ENCODE peak calls at places on chromosomes 12 and 14, in seven cellular contexts. X is neuronal stem cell, U is IMR-90, Y is fibroblast of lung, K is K562, H is endothelial cell of umbilical vein, E is HCT116. M is an unnamed sample.

GRCh38 chr14:104439625-104440024 is 139.9 kb upstream of the C14orf180 start:
- DNase-seq in X (no peak), U (no peak), Y (no peak), K (no peak), H (no peak), E (no peak), M (no peak)

GRCh38 chr14:60722836-60723217 is 1.3 kb downstream of the SIX4 start:
- DNase-seq in X (peak; percentile 50), U (peak; percentile 11), Y (peak; percentile 33), K (peak; percentile 41), H (peak; percentile 54), E (no peak), M (peak; percentile 54)

GRCh38 chr12:29508949-29509348 is 11.5 kb upstream of the OVCH1 start:
- DNase-seq in X (no peak), U (no peak), Y (no peak), K (no peak), H (no peak), E (no peak), M (no peak)

GRCh38 chr12:77720258-77720657 is 110.4 kb upstream of the NAV3 start:
- DNase-seq in X (no peak), U (no peak), Y (no peak), K (no peak), H (no peak), E (no peak), M (peak; percentile 22)

GRCh38 chr14:53450871-53451270 is 297.7 kb upstream of the DDHD1 start:
- DNase-seq in X (no peak), U (no peak), Y (peak; percentile 47), K (no peak), H (peak; percentile 42), E (no peak), M (peak; percentile 75)

GRCh38 chr12:86044396-86044795 is 170.3 kb downstream of the NTS start:
- DNase-seq in X (no peak), U (no peak), Y (no peak), K (no peak), H (no peak), E (no peak), M (no peak)

GRCh38 chr14:76647699-76648298 is 113.5 kb upstream of the VASH1 start:
- DNase-seq in X (peak; percentile 30), U (peak; percentile 59), Y (peak; percentile 40), K (peak; percentile 54), H (peak; percentile 47), E (peak; percentile 48), M (peak; percentile 81)

GRCh38 chr12:127260959-127261358 is 1006.0 kb upstream of the TMEM132C start:
- DNase-seq in X (no peak), U (peak; percentile 15), Y (peak; percentile 52), K (no peak), H (no peak), E (no peak), M (peak; percentile 20)

GRCh38 chr12:32863128-32863527 is 33.4 kb downstream of the PKP2 start:
- DNase-seq in X (no peak), U (no peak), Y (no peak), K (no peak), H (no peak), E (no peak), M (no peak)

GRCh38 chr14:104425171-104425681 is 154.3 kb upstream of the C14orf180 start:
- DNase-seq in X (no peak), U (no peak), Y (no peak), K (no peak), H (no peak), E (no peak), M (no peak)

GRCh38 chr14:68146812-68147211 is 327.2 kb downstream of the RAD51B start:
- DNase-seq in X (no peak), U (peak; percentile 96), Y (peak; percentile 99), K (no peak), H (no peak), E (peak; percentile 81), M (peak; percentile 96)

GRCh38 chr14:54374117-54374884 is 22.5 kb upstream of the CDKN3 start:
- DNase-seq in X (no peak), U (peak; percentile 53), Y (peak; percentile 66), K (no peak), H (no peak), E (no peak), M (peak; percentile 45)

GRCh38 chr12:76024942-76025600 is 6.5 kb downstream of the PHLDA1 start:
- DNase-seq in X (no peak), U (peak; percentile 90), Y (peak; percentile 87), K (no peak), H (peak; percentile 42), E (no peak), M (peak; percentile 90)

GRCh38 chr12:117053597-117054201 is 45.5 kb downstream of the TESC start:
- DNase-seq in X (no peak), U (no peak), Y (no peak), K (no peak), H (no peak), E (no peak), M (no peak)

GRCh38 chr12:87283111-87283510 is 746.1 kb downstream of the C12orf50 start:
- DNase-seq in X (no peak), U (no peak), Y (no peak), K (no peak), H (no peak), E (no peak), M (no peak)

GRCh38 chr12:116808113-116808786 is 70.1 kb downstream of the RNFT2 start:
- DNase-seq in X (no peak), U (no peak), Y (no peak), K (no peak), H (no peak), E (no peak), M (no peak)

GRCh38 chr14:95489163-95489887 is 27.1 kb downstream of the SYNE3 start:
- DNase-seq in X (no peak), U (no peak), Y (no peak), K (no peak), H (peak; percentile 74), E (no peak), M (no peak)

GRCh38 chr12:10068634-10069033 is 30.2 kb downstream of the CLEC1A start:
- DNase-seq in X (no peak), U (no peak), Y (no peak), K (no peak), H (peak; percentile 67), E (no peak), M (peak; percentile 7)

GRCh38 chr12:56935752-56936151 is 1.5 kb upstream of the SDR9C7 start:
- DNase-seq in X (no peak), U (no peak), Y (no peak), K (peak; percentile 17), H (no peak), E (no peak), M (no peak)
- H3K4me3 ChIP-seq in X (no peak overlapping the region), U (no peak overlapping the region), Y (no peak overlapping the region), K (no peak overlapping the region), H (no peak overlapping the region), E (no peak overlapping the region), M (no peak overlapping the region)

GRCh38 chr12:132669166-132669879 is 17.8 kb downstream of the POLE start:
- DNase-seq in X (no peak), U (no peak), Y (no peak), K (no peak), H (no peak), E (no peak), M (no peak)
- H3K9ac ChIP-seq in X (no peak overlapping the region), U (no peak overlapping the region), Y (no peak overlapping the region), K (no peak overlapping the region), H (no peak overlapping the region), E (no peak overlapping the region), M (no peak overlapping the region)

GRCh38 chr12:115443351-115443938 is 759.5 kb upstream of the TBX3 start:
- DNase-seq in X (no peak), U (no peak), Y (no peak), K (no peak), H (no peak), E (no peak), M (no peak)

GRCh38 chr12:115438314-115438713 is 754.3 kb upstream of the TBX3 start:
- DNase-seq in X (no peak), U (no peak), Y (no peak), K (no peak), H (no peak), E (no peak), M (no peak)

GRCh38 chr12:115437061-115437567 is 753.1 kb upstream of the TBX3 start:
- DNase-seq in X (no peak), U (no peak), Y (peak; percentile 20), K (no peak), H (no peak), E (no peak), M (peak; percentile 25)

GRCh38 chr12:115440438-115440837 is 756.5 kb upstream of the TBX3 start:
- DNase-seq in X (no peak), U (peak; percentile 71), Y (peak; percentile 66), K (peak; percentile 31), H (no peak), E (no peak), M (peak; percentile 73)

GRCh38 chr12:115439008-115439601 is 755.1 kb upstream of the TBX3 start:
- DNase-seq in X (no peak), U (no peak), Y (no peak), K (no peak), H (no peak), E (no peak), M (no peak)
- H3K4me3 ChIP-seq in X (no peak overlapping the region), U (no peak overlapping the region), Y (no peak overlapping the region), K (no peak overlapping the region), H (no peak overlapping the region), E (no peak overlapping the region), M (no peak overlapping the region)

DNA sequence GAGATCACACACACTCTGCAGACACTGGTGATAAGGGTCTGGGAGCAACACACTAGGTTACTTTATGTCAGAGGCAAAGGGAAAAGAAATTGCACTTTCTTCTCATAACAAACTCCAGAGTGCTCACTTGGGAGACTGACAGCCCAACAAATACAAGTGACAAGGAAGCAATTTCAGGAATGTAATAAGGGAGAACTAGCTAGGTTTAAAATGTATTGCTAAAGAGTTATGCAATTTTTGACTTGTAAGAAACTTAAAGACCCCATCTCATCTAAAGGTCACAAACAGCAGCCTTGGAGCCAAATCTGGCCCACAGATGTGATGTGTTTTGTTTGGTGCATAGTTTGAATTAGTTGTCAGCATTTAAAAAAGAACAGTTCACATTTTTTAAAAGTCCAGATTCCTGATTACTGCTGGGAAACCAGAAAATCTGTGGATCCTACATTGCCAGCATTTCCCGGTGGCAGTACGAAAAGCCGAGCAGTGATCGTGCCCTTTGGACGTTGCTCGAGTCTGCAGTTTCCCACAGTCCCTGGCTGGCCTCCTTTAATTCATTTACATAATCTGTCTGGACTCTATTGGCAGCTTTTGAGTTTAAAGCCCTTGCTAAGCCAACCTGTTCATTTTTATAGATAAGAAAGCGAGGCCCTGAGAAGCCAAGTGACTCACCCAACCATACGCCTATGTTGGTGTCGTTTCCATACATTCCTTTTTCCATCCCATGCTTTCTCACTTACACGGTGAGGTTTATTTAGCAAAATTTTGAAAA is 42.0 kb upstream of the ETV6 start:
- DNase-seq in X (no peak), U (peak; percentile 65), Y (peak; percentile 76), K (no peak), H (no peak), E (no peak), M (peak; percentile 19)
- H3K9ac ChIP-seq in X (no peak overlapping the region), U (no peak overlapping the region), Y (no peak overlapping the region), K (no peak overlapping the region), H (no peak overlapping the region), E (no peak overlapping the region), M (no peak overlapping the region)

GRCh38 chr14:24984846-24985589 is 64.9 kb downstream of the STXBP6 start:
- DNase-seq in X (no peak), U (no peak), Y (no peak), K (peak; percentile 68), H (peak; percentile 70), E (no peak), M (no peak)
- H3K4me3 ChIP-seq in X (no peak overlapping the region), U (no peak overlapping the region), Y (no peak overlapping the region), K (no peak overlapping the region), H (no peak overlapping the region), E (no peak overlapping the region), M (no peak overlapping the region)

GRCh38 chr12:94874086-94874985 is 129.2 kb downstream of the NDUFA12 start:
- DNase-seq in X (no peak), U (no peak), Y (no peak), K (no peak), H (no peak), E (no peak), M (no peak)
- H3K9ac ChIP-seq in X (no peak overlapping the region), U (no peak overlapping the region), Y (no peak overlapping the region), K (no peak overlapping the region), H (no peak overlapping the region), E (peak overlapping the region; percentile 51), M (no peak overlapping the region)